ENCODE peak calls at places on chromosomes 13 and 19, in six cellular contexts. S is stimulated activated CD4-positive, alpha-beta T cell treated with anti-CD3 and anti-CD28 coated beads, Interleukin-4, amount 100 ng/mL, for 1 hour; N is cardiac muscle cell; Z is mucosa of descending colon; X is stimulated activated naive CD8-positive, alpha-beta T cell treated with anti-CD3 and anti-CD28 coated beads, Interleukin-15, Interleukin-2, amounts not matched to agents 100 U/mL and 50 U/mL, for 24 hours; H is neural crest cell. R is an unnamed sample.

GRCh38 chr13:52353116-52353718 is 52.8 kb downstream of the THSD1 start:
- DNase-seq in X (no peak), S (no peak), N (no peak), Z (no peak), H (no peak), R (no peak)

GRCh38 chr19:51607920-51608562 is 22.2 kb downstream of the SIGLEC5 start:
- DNase-seq in X (peak; percentile 82), N (peak; percentile 74), H (peak; percentile 93), Z (peak; percentile 78), S (peak; percentile 67), R (peak; percentile 86)

GRCh38 chr13:113533441-113533840 is 42.9 kb upstream of the DCUN1D2 start:
- DNase-seq in S (no peak), H (no peak), Z (no peak), X (no peak), N (peak; percentile 70), R (no peak)

GRCh38 chr13:31159306-31159705 is 2.4 kb downstream of the HSPH1 start:
- DNase-seq in H (no peak), S (no peak), N (no peak), X (no peak), Z (no peak), R (no peak)

GRCh38 chr19:54451331-54451871 is 2.4 kb downstream of the LENG8 start:
- DNase-seq in H (no peak), Z (peak; percentile 55), X (no peak), S (no peak), N (no peak), R (peak; percentile 49)

GRCh38 chr13:99986751-99987150 is 5.2 kb downstream of the ZIC2 start:
- DNase-seq in X (no peak), H (no peak), Z (no peak), N (no peak), S (no peak), R (no peak)

GRCh38 chr19:11699931-11700794 is 38.6 kb downstream of the ZNF823 start:
- DNase-seq in H (peak; percentile 22), N (peak; percentile 14), S (no peak), X (peak; percentile 6), Z (no peak), R (no peak)

GRCh38 chr13:32861304-32861703 is 154.9 kb upstream of the KL start:
- DNase-seq in S (no peak), X (no peak), H (no peak), N (no peak), Z (no peak), R (no peak)

GRCh38 chr13:41137241-41137640 is 4.6 kb upstream of the KBTBD6 start:
- DNase-seq in Z (no peak), S (no peak), X (no peak), H (no peak), N (no peak), R (no peak)

GRCh38 chr13:106061781-106062180 is 473.7 kb downstream of the EFNB2 start:
- DNase-seq in S (no peak), H (no peak), X (no peak), Z (no peak), N (no peak), R (no peak)

GRCh38 chr19:48568345-48568886 is 16.4 kb downstream of the SULT2B1 start:
- DNase-seq in Z (peak; percentile 78), X (no peak), N (peak; percentile 23), S (no peak), H (no peak), R (no peak)

GRCh38 chr13:99987180-99988047 is 5.8 kb downstream of the ZIC2 start:
- DNase-seq in H (no peak), S (no peak), N (peak; percentile 27), X (no peak), Z (no peak), R (peak; percentile 10)

GRCh38 chr19:33819875-33820781 is 23.5 kb downstream of the KCTD15 start:
- DNase-seq in S (peak; percentile 61), N (peak; percentile 63), H (peak; percentile 48), Z (peak; percentile 89), X (peak; percentile 77), R (peak; percentile 83)

GRCh38 chr19:10104665-10105221 is 1.4 kb upstream of the PPAN start:
- DNase-seq in N (no peak), S (peak; percentile 44), X (peak; percentile 78), Z (peak; percentile 70), H (no peak), R (peak; percentile 84)

GRCh38 chr13:59318320-59318930 is 845.3 kb downstream of the DIAPH3 start:
- DNase-seq in S (peak; percentile 50), H (peak; percentile 88), Z (no peak), N (peak; percentile 87), X (peak; percentile 70), R (peak; percentile 85)

GRCh38 chr19:940591-941291 is 14.9 kb downstream of the ARID3A start:
- DNase-seq in Z (peak; percentile 86), H (no peak), S (peak; percentile 69), X (peak; percentile 70), N (no peak), R (peak; percentile 79)

GRCh38 chr19:51473009-51473707 is 5.2 kb upstream of the CEACAM18 start:
- DNase-seq in N (peak; percentile 75), Z (no peak), H (peak; percentile 83), S (peak; percentile 85), X (peak; percentile 96), R (peak; percentile 99)

GRCh38 chr19:55408320-55408836 is 790 bp upstream of the UBE2S start:
- DNase-seq in X (no peak), S (no peak), N (no peak), Z (no peak), H (no peak), R (no peak)

GRCh38 chr19:28913626-28914025 is 299.3 kb downstream of the UQCRFS1 start:
- DNase-seq in X (no peak), S (no peak), H (no peak), Z (no peak), N (no peak), R (no peak)

GRCh38 chr13:50365683-50366391 is 350.6 kb downstream of the KCNRG start:
- DNase-seq in X (peak; percentile 40), S (peak; percentile 29), H (no peak), Z (no peak), N (no peak), R (no peak)

GRCh38 chr13:32267836-32268439 is 47.2 kb downstream of the ZAR1L start:
- DNase-seq in N (no peak), H (no peak), S (peak; percentile 58), Z (no peak), X (peak; percentile 57), R (peak; percentile 73)

GRCh38 chr19:44753932-44754742 is 5.6 kb downstream of the BCL3 start:
- DNase-seq in N (peak; percentile 87), Z (peak; percentile 99), X (peak; percentile 91), H (no peak), S (peak; percentile 70), R (peak; percentile 90)

GRCh38 chr13:44903596-44903995 is 85.7 kb downstream of the NUFIP1 start:
- DNase-seq in X (no peak), N (no peak), S (no peak), H (no peak), Z (peak; percentile 77), R (no peak)

GRCh38 chr13:51134763-51135365 is 23.8 kb upstream of the C13orf42 start:
- DNase-seq in S (no peak), H (no peak), Z (no peak), N (no peak), X (no peak), R (no peak)

GRCh38 chr13:20118268-20119140 is 42.3 kb downstream of the GJA3 start:
- DNase-seq in N (peak; percentile 36), Z (peak; percentile 84), H (peak; percentile 23), S (peak; percentile 46), X (peak; percentile 35), R (peak; percentile 66)

R was measured in activated CD8-positive, alpha-beta memory T cell treated with anti-CD3 and anti-CD28 coated beads, Interleukin-2, amount 50 U/mL, for 48 hours.